ENCODE peak calls at places on chromosomes 13 and 19, in eight cellular contexts. One of them, this sample, is unnamed.

GRCh38 chr19:41341669-41342490 is 11.8 kb downstream of the TGFB1 start:
- DNase-seq in PC-3: no peak
- DNase-seq in CD8-positive, alpha-beta memory T cell: no peak
- DNase-seq in tibial nerve: no peak
- DNase-seq in MM.1S: no peak
- DNase-seq in suprapubic skin: no peak
- DNase-seq in SJSA1: no peak
- DNase-seq in Peyer's patch: no peak
- DNase-seq in this sample: no peak

GRCh38 chr13:52991344-52992020 is 37.1 kb upstream of the OLFM4 start:
- DNase-seq in tibial nerve: no peak
- DNase-seq in MM.1S: no peak
- DNase-seq in PC-3: no peak
- DNase-seq in CD8-positive, alpha-beta memory T cell: no peak
- DNase-seq in suprapubic skin: no peak
- DNase-seq in SJSA1: no peak
- DNase-seq in Peyer's patch: no peak
- DNase-seq in this sample: no peak

GRCh38 chr13:114022876-114023275 is 49.0 kb upstream of the C13orf46 start:
- DNase-seq in tibial nerve: no peak
- DNase-seq in MM.1S: no peak
- DNase-seq in suprapubic skin: no peak
- DNase-seq in SJSA1: no peak
- DNase-seq in PC-3: no peak
- DNase-seq in Peyer's patch: no peak
- DNase-seq in CD8-positive, alpha-beta memory T cell: no peak
- DNase-seq in this sample: no peak

GRCh38 chr19:5503598-5503997 is 48.4 kb downstream of the ZNRF4 start:
- DNase-seq in SJSA1: no peak
- DNase-seq in CD8-positive, alpha-beta memory T cell: no peak
- DNase-seq in PC-3: peak; percentile 19
- DNase-seq in MM.1S: no peak
- DNase-seq in tibial nerve: no peak
- DNase-seq in suprapubic skin: no peak
- DNase-seq in Peyer's patch: no peak
- DNase-seq in this sample: no peak

GRCh38 chr19:10646781-10647180 is 7.4 kb upstream of the ILF3 start:
- DNase-seq in SJSA1: no peak
- DNase-seq in tibial nerve: no peak
- DNase-seq in MM.1S: no peak
- DNase-seq in CD8-positive, alpha-beta memory T cell: no peak
- DNase-seq in suprapubic skin: no peak
- DNase-seq in Peyer's patch: no peak
- DNase-seq in PC-3: no peak
- DNase-seq in this sample: no peak

GRCh38 chr13:110381029-110381360 is 73.9 kb downstream of the COL4A2 start:
- DNase-seq in tibial nerve: no peak
- DNase-seq in Peyer's patch: no peak
- DNase-seq in suprapubic skin: no peak
- DNase-seq in PC-3: no peak
- DNase-seq in MM.1S: no peak
- DNase-seq in CD8-positive, alpha-beta memory T cell: no peak
- DNase-seq in SJSA1: no peak
- DNase-seq in this sample: no peak

GRCh38 chr13:41246969-41247750 is 16.2 kb downstream of the MTRF1 start:
- DNase-seq in PC-3: no peak
- DNase-seq in tibial nerve: no peak
- DNase-seq in suprapubic skin: no peak
- DNase-seq in SJSA1: no peak
- DNase-seq in MM.1S: no peak
- DNase-seq in CD8-positive, alpha-beta memory T cell: no peak
- DNase-seq in Peyer's patch: no peak
- DNase-seq in this sample: no peak

GRCh38 chr13:97222934-97223710 is 989 bp downstream of the MBNL2 start:
- DNase-seq in PC-3: peak; percentile 34
- DNase-seq in SJSA1: no peak
- DNase-seq in CD8-positive, alpha-beta memory T cell: no peak
- DNase-seq in suprapubic skin: no peak
- DNase-seq in tibial nerve: no peak
- DNase-seq in Peyer's patch: no peak
- DNase-seq in MM.1S: no peak
- DNase-seq in this sample: no peak

GRCh38 chr13:30830638-30830965 is 75.5 kb upstream of the MEDAG start:
- DNase-seq in tibial nerve: no peak
- DNase-seq in Peyer's patch: no peak
- DNase-seq in MM.1S: no peak
- DNase-seq in PC-3: peak; percentile 59
- DNase-seq in suprapubic skin: no peak
- DNase-seq in CD8-positive, alpha-beta memory T cell: no peak
- DNase-seq in SJSA1: no peak
- DNase-seq in this sample: no peak

DNA sequence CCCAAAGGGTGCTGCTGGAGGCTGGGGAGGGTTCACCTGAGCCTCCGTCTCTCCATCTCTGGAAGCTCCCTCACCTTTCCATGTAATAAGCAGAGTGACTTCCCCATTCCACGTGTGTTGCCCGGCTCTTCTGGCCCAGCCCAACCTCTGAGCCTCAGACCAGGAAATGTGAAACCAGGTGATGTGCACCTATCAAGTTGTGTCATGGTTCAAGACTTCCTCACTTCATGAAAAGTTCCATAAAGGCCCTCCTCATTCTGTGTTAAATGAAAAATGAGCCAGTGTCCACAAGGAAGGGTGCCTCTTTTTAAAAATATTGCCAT is 204.4 kb upstream of the GPR12 start:
- DNase-seq in MM.1S: no peak
- DNase-seq in CD8-positive, alpha-beta memory T cell: no peak
- DNase-seq in Peyer's patch: no peak
- DNase-seq in SJSA1: no peak
- DNase-seq in PC-3: no peak
- DNase-seq in tibial nerve: no peak
- DNase-seq in suprapubic skin: no peak
- DNase-seq in this sample: no peak
- H3K27ac ChIP-seq in MM.1S: no peak overlapping the region
- H3K27ac ChIP-seq in CD8-positive, alpha-beta memory T cell: no peak overlapping the region
- H3K27ac ChIP-seq in Peyer's patch: no peak overlapping the region
- H3K27ac ChIP-seq in SJSA1: no peak overlapping the region
- H3K27ac ChIP-seq in PC-3: no peak overlapping the region
- H3K27ac ChIP-seq in tibial nerve: no peak overlapping the region
- H3K27ac ChIP-seq in suprapubic skin: no peak overlapping the region
- H3K27ac ChIP-seq in this sample: no peak overlapping the region

GRCh38 chr19:38376576-38376975 is 2.2 kb downstream of the PSMD8 start:
- DNase-seq in SJSA1: no peak
- DNase-seq in Peyer's patch: no peak
- DNase-seq in suprapubic skin: no peak
- DNase-seq in MM.1S: no peak
- DNase-seq in CD8-positive, alpha-beta memory T cell: no peak
- DNase-seq in tibial nerve: no peak
- DNase-seq in PC-3: no peak
- DNase-seq in this sample: no peak
- H3K4me3 ChIP-seq in SJSA1: no peak overlapping the region
- H3K4me3 ChIP-seq in Peyer's patch: no peak overlapping the region
- H3K4me3 ChIP-seq in suprapubic skin: peak overlapping the region; percentile 80
- H3K4me3 ChIP-seq in MM.1S: no peak overlapping the region
- H3K4me3 ChIP-seq in CD8-positive, alpha-beta memory T cell: no peak overlapping the region
- H3K4me3 ChIP-seq in tibial nerve: no peak overlapping the region
- H3K4me3 ChIP-seq in PC-3: peak overlapping the region; percentile 84
- H3K4me3 ChIP-seq in this sample: no peak overlapping the region

GRCh38 chr13:49606747-49607648 is 21.3 kb upstream of the ARL11 start:
- DNase-seq in suprapubic skin: peak; percentile 89
- DNase-seq in tibial nerve: peak; percentile 78
- DNase-seq in MM.1S: peak; percentile 72
- DNase-seq in SJSA1: peak; percentile 78
- DNase-seq in CD8-positive, alpha-beta memory T cell: peak; percentile 72
- DNase-seq in PC-3: peak; percentile 84
- DNase-seq in Peyer's patch: peak; percentile 82
- DNase-seq in this sample: peak; percentile 88
- H3K27ac ChIP-seq in suprapubic skin: no peak overlapping the region
- H3K27ac ChIP-seq in tibial nerve: no peak overlapping the region
- H3K27ac ChIP-seq in MM.1S: no peak overlapping the region
- H3K27ac ChIP-seq in SJSA1: no peak overlapping the region
- H3K27ac ChIP-seq in CD8-positive, alpha-beta memory T cell: no peak overlapping the region
- H3K27ac ChIP-seq in PC-3: no peak overlapping the region
- H3K27ac ChIP-seq in Peyer's patch: no peak overlapping the region
- H3K27ac ChIP-seq in this sample: no peak overlapping the region

GRCh38 chr19:35756373-35757230 is at the start of gene HSPB6:
- DNase-seq in Peyer's patch: no peak
- DNase-seq in suprapubic skin: peak; percentile 81
- DNase-seq in SJSA1: no peak
- DNase-seq in MM.1S: no peak
- DNase-seq in PC-3: no peak
- DNase-seq in tibial nerve: peak; percentile 49
- DNase-seq in CD8-positive, alpha-beta memory T cell: no peak
- DNase-seq in this sample: peak; percentile 29

GRCh38 chr19:35753634-35754364 is 3.0 kb downstream of the HSPB6 start:
- DNase-seq in tibial nerve: no peak
- DNase-seq in MM.1S: no peak
- DNase-seq in SJSA1: no peak
- DNase-seq in suprapubic skin: no peak
- DNase-seq in CD8-positive, alpha-beta memory T cell: no peak
- DNase-seq in Peyer's patch: no peak
- DNase-seq in PC-3: no peak
- DNase-seq in this sample: no peak

GRCh38 chr19:35755550-35756371 is 1.1 kb downstream of the HSPB6 start:
- DNase-seq in tibial nerve: peak; percentile 90
- DNase-seq in MM.1S: no peak
- DNase-seq in CD8-positive, alpha-beta memory T cell: peak; percentile 53
- DNase-seq in SJSA1: peak; percentile 42
- DNase-seq in Peyer's patch: peak; percentile 30
- DNase-seq in PC-3: no peak
- DNase-seq in suprapubic skin: peak; percentile 91
- DNase-seq in this sample: peak; percentile 26

GRCh38 chr19:35754365-35755139 is 2.3 kb downstream of the HSPB6 start:
- DNase-seq in MM.1S: no peak
- DNase-seq in PC-3: no peak
- DNase-seq in tibial nerve: no peak
- DNase-seq in suprapubic skin: peak; percentile 63
- DNase-seq in Peyer's patch: no peak
- DNase-seq in SJSA1: no peak
- DNase-seq in CD8-positive, alpha-beta memory T cell: no peak
- DNase-seq in this sample: no peak

DNA sequence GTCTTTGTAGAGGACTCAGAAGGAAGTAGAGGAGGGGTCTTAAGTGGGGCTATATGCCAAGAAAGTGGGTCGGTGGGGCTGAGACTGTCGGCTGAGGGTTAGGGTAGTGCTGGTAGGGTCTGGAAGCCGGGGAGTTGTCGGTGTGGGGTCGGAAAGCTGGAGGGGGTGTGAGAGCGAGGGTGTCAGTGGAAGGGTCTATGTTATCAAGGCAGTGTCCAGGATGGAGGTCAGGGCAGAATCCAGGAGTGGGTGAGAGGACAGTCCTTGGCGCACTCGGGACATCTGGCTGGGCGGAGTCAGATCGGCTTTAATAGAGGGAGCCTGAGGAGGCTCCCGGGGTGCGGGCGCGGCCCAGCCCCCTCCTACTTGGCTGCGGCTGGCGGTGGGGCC is 1.7 kb downstream of the HSPB6 start:
- DNase-seq in PC-3: no peak
- DNase-seq in Peyer's patch: no peak
- DNase-seq in MM.1S: no peak
- DNase-seq in SJSA1: no peak
- DNase-seq in CD8-positive, alpha-beta memory T cell: no peak
- DNase-seq in suprapubic skin: no peak
- DNase-seq in tibial nerve: no peak
- DNase-seq in this sample: no peak
- H3K4me3 ChIP-seq in PC-3: no peak overlapping the region
- H3K4me3 ChIP-seq in Peyer's patch: peak overlapping the region; percentile 67
- H3K4me3 ChIP-seq in MM.1S: no peak overlapping the region
- H3K4me3 ChIP-seq in SJSA1: no peak overlapping the region
- H3K4me3 ChIP-seq in CD8-positive, alpha-beta memory T cell: no peak overlapping the region
- H3K4me3 ChIP-seq in suprapubic skin: peak overlapping the region; percentile 94
- H3K4me3 ChIP-seq in tibial nerve: no peak overlapping the region
- H3K4me3 ChIP-seq in this sample: peak overlapping the region; percentile 98

DNA sequence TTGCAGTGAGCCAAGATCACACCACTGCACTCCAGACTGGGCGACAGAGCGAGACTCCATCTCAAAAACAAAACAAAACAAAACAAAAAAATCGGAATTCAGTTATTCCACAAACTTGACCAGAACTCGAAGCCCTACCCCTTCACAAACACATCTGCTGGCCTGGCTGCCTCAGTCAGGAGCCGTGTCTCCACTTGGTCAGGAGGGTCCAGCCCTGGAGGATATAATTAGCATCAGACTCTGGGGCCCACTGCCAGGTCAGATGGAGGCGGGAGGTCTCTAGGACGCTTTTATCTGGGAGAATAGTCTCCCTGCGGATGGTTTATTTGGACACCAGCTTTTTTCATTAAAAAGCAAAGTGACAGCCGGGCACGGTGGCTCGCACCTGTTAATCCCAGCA is 8.0 kb downstream of the ELL start:
- DNase-seq in suprapubic skin: peak; percentile 87
- DNase-seq in PC-3: no peak
- DNase-seq in tibial nerve: no peak
- DNase-seq in MM.1S: no peak
- DNase-seq in CD8-positive, alpha-beta memory T cell: no peak
- DNase-seq in SJSA1: no peak
- DNase-seq in Peyer's patch: no peak
- DNase-seq in this sample: no peak
- H3K27ac ChIP-seq in suprapubic skin: peak overlapping the region; percentile 37
- H3K27ac ChIP-seq in PC-3: no peak overlapping the region
- H3K27ac ChIP-seq in tibial nerve: no peak overlapping the region
- H3K27ac ChIP-seq in MM.1S: no peak overlapping the region
- H3K27ac ChIP-seq in CD8-positive, alpha-beta memory T cell: no peak overlapping the region
- H3K27ac ChIP-seq in SJSA1: no peak overlapping the region
- H3K27ac ChIP-seq in Peyer's patch: no peak overlapping the region
- H3K27ac ChIP-seq in this sample: peak overlapping the region; percentile 12

This sample was measured in brain microvascular endothelial cell.